ENCODE peak calls at places on chromosomes 12 and 14, in seven cellular contexts. V is left ventricle myocardium superior; H is stimulated activated effector memory CD8-positive, alpha-beta T cell treated with anti-CD3 and anti-CD28 coated beads, Interleukin-12 subunit alpha, Interleukin-12 subunit beta, amount 100 ng/mL, for 72 hours; P is CD4-positive, CD25-positive, alpha-beta regulatory T cell; L is stimulated activated naive CD8-positive, alpha-beta T cell treated with anti-CD3 and anti-CD28 coated beads, Interleukin-15, amount 100 ng/mL, for 72 hours; X is right cardiac atrium; W is left colon. S is an unnamed sample.

GRCh38 chr14:56686416-56686815 is 106.8 kb downstream of the TMEM260 start:
- ATAC-seq in V (peak), P (no peak), L (no peak), W (peak), H (no peak), X (peak), S (no peak)

GRCh38 chr14:91732859-91733477 is 1.1 kb upstream of the CATSPERB start:
- ATAC-seq in P (no peak), V (no peak), H (no peak), X (no peak), L (peak), W (no peak), S (no peak)

GRCh38 chr12:64491718-64492117 is 39.8 kb downstream of the TBK1 start:
- ATAC-seq in L (peak), H (peak), W (no peak), V (no peak), X (no peak), P (no peak), S (no peak)

GRCh38 chr12:112308652-112309051 is 73.6 kb downstream of the HECTD4 start:
- ATAC-seq in V (no peak), H (no peak), P (no peak), W (no peak), L (no peak), X (no peak), S (no peak)

GRCh38 chr12:4288296-4289019 is 14.9 kb downstream of the CCND2 start:
- ATAC-seq in X (no peak), V (peak), P (no peak), W (no peak), L (peak), H (peak), S (no peak)

GRCh38 chr12:20963762-20964161 is 153.3 kb downstream of the SLCO1B3 start:
- ATAC-seq in L (no peak), W (peak), V (no peak), H (no peak), X (no peak), P (no peak), S (no peak)

GRCh38 chr12:41536813-41537490 is 348.8 kb downstream of the PDZRN4 start:
- ATAC-seq in L (peak), X (no peak), W (no peak), H (peak), P (no peak), V (no peak), S (no peak)

GRCh38 chr12:2503036-2503435 is 291.7 kb upstream of the FKBP4 start:
- ATAC-seq in P (no peak), W (no peak), H (no peak), V (no peak), L (no peak), X (no peak), S (no peak)

GRCh38 chr12:56476972-56477432 is 8.6 kb downstream of the SPRYD4 start:
- ATAC-seq in X (peak), W (peak), L (no peak), P (no peak), H (no peak), V (no peak), S (no peak)

GRCh38 chr12:57370084-57370483 is 60.8 kb downstream of the R3HDM2 start:
- ATAC-seq in P (no peak), H (no peak), V (no peak), L (no peak), W (no peak), X (no peak), S (no peak)

GRCh38 chr12:121452356-121453021 is 52.6 kb downstream of the RNF34 start:
- ATAC-seq in V (peak), W (peak), H (no peak), P (no peak), L (peak), X (peak), S (peak)

GRCh38 chr14:73786632-73786941 is 65.0 kb upstream of the PTGR2 start:
- ATAC-seq in W (peak), X (peak), L (no peak), V (peak), P (no peak), H (no peak), S (peak)

GRCh38 chr14:79708991-79709390 is 502.3 kb downstream of the DIO2 start:
- ATAC-seq in P (no peak), W (no peak), L (no peak), H (no peak), V (no peak), X (no peak), S (no peak)

GRCh38 chr14:105195533-105196227 is 14.6 kb upstream of the NUDT14 start:
- ATAC-seq in X (no peak), H (no peak), L (no peak), P (peak), V (no peak), W (no peak), S (no peak)

GRCh38 chr12:10607885-10608458 is 5.4 kb downstream of the MAGOHB start:
- ATAC-seq in V (no peak), H (no peak), L (no peak), W (no peak), X (no peak), P (no peak), S (no peak)

GRCh38 chr14:57833304-57833703 is 32.6 kb downstream of the SLC35F4 start:
- ATAC-seq in V (peak), X (peak), P (no peak), L (no peak), W (no peak), H (no peak), S (no peak)

GRCh38 chr12:45338272-45338671 is 122.4 kb downstream of the ANO6 start:
- ATAC-seq in P (no peak), W (no peak), V (peak), L (no peak), X (peak), H (no peak), S (no peak)

GRCh38 chr14:69672372-69672771 is 61.0 kb downstream of the SUSD6 start:
- ATAC-seq in V (peak), X (no peak), L (no peak), W (no peak), P (no peak), H (no peak), S (no peak)

GRCh38 chr12:62928632-62929031 is 6.3 kb downstream of the PPM1H start:
- ATAC-seq in V (no peak), X (no peak), W (no peak), L (no peak), P (no peak), H (no peak), S (no peak)

GRCh38 chr12:6435941-6436715 is 8.6 kb upstream of the CD27 start:
- ATAC-seq in W (no peak), X (no peak), H (no peak), P (no peak), V (no peak), L (no peak), S (no peak)

GRCh38 chr12:120956579-120957360 is 21.6 kb upstream of the HNF1A start:
- ATAC-seq in L (no peak), P (no peak), X (no peak), W (peak), H (no peak), V (no peak), S (no peak)

GRCh38 chr12:130989391-130989790 is 35.7 kb downstream of the ADGRD1 start:
- ATAC-seq in P (no peak), V (no peak), W (no peak), L (no peak), H (no peak), X (no peak), S (no peak)

GRCh38 chr12:19624401-19624930 is 185.2 kb downstream of the AEBP2 start:
- ATAC-seq in X (no peak), V (no peak), H (no peak), L (no peak), P (no peak), W (no peak), S (no peak)

GRCh38 chr12:122730215-122731014 is at the start of gene HCAR1:
- ATAC-seq in H (peak), W (peak), V (no peak), L (peak), P (peak), X (peak), S (peak)

GRCh38 chr14:21414137-21414631 is 30.4 kb upstream of the SUPT16H start:
- ATAC-seq in V (no peak), P (no peak), L (peak), H (peak), W (no peak), X (no peak), S (no peak)

GRCh38 chr12:9957834-9958233 is 13.4 kb upstream of the CLEC12A start:
- ATAC-seq in H (peak), P (no peak), V (no peak), W (no peak), X (no peak), L (peak), S (no peak)

GRCh38 chr14:96783306-96784224 is 13.6 kb upstream of the VRK1 start:
- ATAC-seq in H (no peak), P (no peak), L (no peak), W (no peak), X (no peak), V (no peak), S (no peak)

GRCh38 chr14:59240356-59240755 is 51.9 kb downstream of the DAAM1 start:
- ATAC-seq in H (no peak), X (no peak), L (no peak), W (no peak), P (no peak), V (no peak), S (peak)

GRCh38 chr12:31599053-31599452 is 8.1 kb upstream of the DENND5B start:
- ATAC-seq in X (no peak), W (no peak), V (no peak), L (no peak), P (no peak), H (no peak), S (peak)

GRCh38 chr12:56668197-56668457 is 20.0 kb downstream of the PTGES3 start:
- ATAC-seq in X (no peak), P (no peak), L (peak), W (no peak), H (no peak), V (no peak), S (no peak)

GRCh38 chr14:104403421-104404220 is 175.9 kb upstream of the C14orf180 start:
- ATAC-seq in H (no peak), L (no peak), V (no peak), W (no peak), P (no peak), X (no peak), S (no peak)

GRCh38 chr12:46831335-46832083 is 5.7 kb upstream of the SLC38A4 start:
- ATAC-seq in H (peak), W (peak), L (peak), X (peak), V (peak), P (no peak), S (peak)

GRCh38 chr12:79747274-79747673 is 56.5 kb upstream of the PAWR start:
- ATAC-seq in X (no peak), H (no peak), W (no peak), L (no peak), P (no peak), V (no peak), S (no peak)

GRCh38 chr12:12518464-12518845 is 44.2 kb downstream of the DUSP16 start:
- ATAC-seq in X (no peak), W (no peak), H (no peak), V (peak), L (no peak), P (no peak), S (no peak)

GRCh38 chr12:105402366-105402765 is 71.9 kb downstream of the C12orf75 start:
- ATAC-seq in W (no peak), L (no peak), H (no peak), P (no peak), V (no peak), X (no peak), S (no peak)

GRCh38 chr14:30387856-30388255 is 171.1 kb upstream of the G2E3 start:
- ATAC-seq in P (no peak), V (peak), W (no peak), H (no peak), X (no peak), L (no peak), S (no peak)

S was measured in stimulated activated memory B cell treated with anti-CD40 and anti-IgM and Interleukin-4, amounts not matched to agents 10 μg/mL and 1 μg/mL and 100 μg/mL, for 72 hours.